ENCODE peak calls at places on chromosomes 3 and 15, in nine cellular contexts. U is A549; R is non-pigmented ciliary epithelial cell; W is M059J; V is EH; T is activated CD4-positive, CD25-positive, alpha-beta regulatory T cell; J is iris pigment epithelial cell; X is hepatocyte; D is brain microvascular endothelial cell. S is an unnamed sample.

GRCh38 chr3:154862265-154862664 is 217.9 kb upstream of the MME start:
- DNase-seq in U (no peak), R (peak; percentile 60), W (peak; percentile 56), V (peak; percentile 76), T (no peak), J (peak; percentile 87), X (no peak), D (peak; percentile 14), S (no peak)

GRCh38 chr3:16277471-16277870 is 12.5 kb downstream of the OXNAD1 start:
- DNase-seq in U (no peak), R (no peak), W (no peak), V (peak; percentile 84), T (no peak), J (no peak), X (no peak), D (no peak), S (no peak)

GRCh38 chr3:182276512-182276911 is 516.8 kb upstream of the ATP11B start:
- DNase-seq in U (no peak), R (no peak), W (no peak), V (no peak), T (no peak), J (no peak), X (no peak), D (no peak), S (no peak)

GRCh38 chr15:101157721-101158120 is 94.1 kb downstream of the CHSY1 start:
- DNase-seq in U (no peak), R (no peak), W (no peak), V (no peak), T (no peak), J (no peak), X (no peak), D (no peak), S (no peak)

GRCh38 chr3:179750720-179751328 is 98.0 kb downstream of the USP13 start:
- DNase-seq in U (peak; percentile 27), R (no peak), W (peak; percentile 14), V (peak; percentile 26), T (no peak), J (peak; percentile 36), X (peak; percentile 28), D (peak; percentile 24), S (no peak)

GRCh38 chr15:36370735-36371115 is 208.7 kb upstream of the CDIN1 start:
- DNase-seq in U (peak; percentile 70), R (peak; percentile 80), W (peak; percentile 81), V (peak; percentile 89), T (no peak), J (peak; percentile 84), X (no peak), D (no peak), S (no peak)

GRCh38 chr3:59559721-59560514 is 510.1 kb upstream of the CFAP20DC start:
- DNase-seq in U (peak; percentile 62), R (peak; percentile 98), W (peak; percentile 97), V (peak; percentile 97), T (no peak), J (peak; percentile 99), X (peak; percentile 56), D (peak; percentile 98), S (peak; percentile 6)

GRCh38 chr3:47042231-47042791 is 62.8 kb downstream of the NBEAL2 start:
- DNase-seq in U (no peak), R (no peak), W (no peak), V (no peak), T (no peak), J (no peak), X (no peak), D (no peak), S (no peak)

GRCh38 chr15:45050587-45050986 is 27.6 kb downstream of the SORD start:
- DNase-seq in U (no peak), R (no peak), W (no peak), V (no peak), T (no peak), J (no peak), X (no peak), D (no peak), S (no peak)

GRCh38 chr3:107206945-107207344 is 170.3 kb upstream of the CCDC54 start:
- DNase-seq in U (no peak), R (no peak), W (no peak), V (no peak), T (no peak), J (peak; percentile 41), X (no peak), D (no peak), S (no peak)

GRCh38 chr3:146421814-146422748 is 47.3 kb downstream of the PLSCR2 start:
- DNase-seq in U (peak; percentile 68), R (peak; percentile 78), W (peak; percentile 74), V (peak; percentile 39), T (no peak), J (peak; percentile 94), X (no peak), D (peak; percentile 91), S (no peak)

GRCh38 chr3:72818092-72818721 is 30.0 kb downstream of the SHQ1 start:
- DNase-seq in U (peak; percentile 13), R (no peak), W (peak; percentile 8), V (peak; percentile 47), T (no peak), J (peak; percentile 38), X (peak; percentile 35), D (peak; percentile 11), S (no peak)

GRCh38 chr15:40441012-40441735 is 421 bp downstream of the BAHD1 start:
- DNase-seq in U (no peak), R (no peak), W (no peak), V (no peak), T (peak; percentile 54), J (no peak), X (peak; percentile 57), D (no peak), S (no peak)

GRCh38 chr3:172166261-172166660 is 126.9 kb downstream of the FNDC3B start:
- DNase-seq in U (no peak), R (no peak), W (no peak), V (no peak), T (no peak), J (no peak), X (no peak), D (no peak), S (no peak)

GRCh38 chr15:99054025-99054387 is 46.4 kb upstream of the PGPEP1L start:
- DNase-seq in U (no peak), R (no peak), W (no peak), V (peak; percentile 32), T (no peak), J (no peak), X (no peak), D (no peak), S (no peak)

GRCh38 chr3:72892870-72893269 is 5.0 kb downstream of the GXYLT2 start:
- DNase-seq in U (peak; percentile 36), R (no peak), W (no peak), V (no peak), T (no peak), J (no peak), X (no peak), D (no peak), S (no peak)

GRCh38 chr15:40746916-40747418 is 8.1 kb downstream of the RMDN3 start:
- DNase-seq in U (no peak), R (no peak), W (no peak), V (peak; percentile 62), T (no peak), J (peak; percentile 36), X (no peak), D (no peak), S (no peak)

GRCh38 chr3:42351221-42351620 is 59.2 kb downstream of the LYZL4 start:
- DNase-seq in U (no peak), R (peak; percentile 6), W (peak; percentile 22), V (peak; percentile 59), T (no peak), J (peak; percentile 42), X (no peak), D (peak; percentile 11), S (no peak)

GRCh38 chr3:169965562-169965961 is 1.0 kb upstream of the SEC62 start:
- DNase-seq in U (no peak), R (no peak), W (no peak), V (no peak), T (no peak), J (no peak), X (no peak), D (no peak), S (no peak)

GRCh38 chr15:84034831-84035753 is 200.5 kb upstream of the GOLGA6L4 start:
- DNase-seq in U (peak; percentile 40), R (peak; percentile 20), W (peak; percentile 2), V (peak; percentile 1), T (no peak), J (peak; percentile 72), X (peak; percentile 58), D (peak; percentile 18), S (no peak)

GRCh38 chr3:115862099-115862498 is 238.8 kb downstream of the GAP43 start:
- DNase-seq in U (no peak), R (no peak), W (no peak), V (no peak), T (no peak), J (no peak), X (no peak), D (no peak), S (no peak)